ENCODE peak calls at places on chromosomes 5 and 9, in five cellular contexts. A, B, N, K and X are unnamed samples.

GRCh38 chr5:172110921-172111873 is 76.8 kb downstream of the STK10 start:
- DNase-seq in A (peak; percentile 59), B (peak; percentile 59), N (no peak), K (no peak), X (peak; percentile 37)

GRCh38 chr5:179765400-179765799 is 28.4 kb upstream of the LTC4S start:
- DNase-seq in A (peak; percentile 8), B (peak; percentile 75), N (no peak), K (peak; percentile 82), X (peak; percentile 87)

GRCh38 chr5:14665949-14666741 is 1.6 kb downstream of the OTULIN start:
- DNase-seq in A (peak; percentile 39), B (peak; percentile 47), N (no peak), K (no peak), X (no peak)

GRCh38 chr5:9596833-9597232 is 33.3 kb downstream of the TAS2R1 start:
- DNase-seq in A (peak; percentile 30), B (no peak), N (no peak), K (no peak), X (no peak)

GRCh38 chr9:38284768-38285080 is 107.8 kb upstream of the ALDH1B1 start:
- DNase-seq in A (peak; percentile 48), B (no peak), N (peak; percentile 61), K (no peak), X (no peak)

GRCh38 chr9:103203172-103203571 is 208.0 kb downstream of the CYLC2 start:
- DNase-seq in A (no peak), B (no peak), N (no peak), K (no peak), X (no peak)

GRCh38 chr9:133340256-133340655 is 4.3 kb upstream of the SURF6 start:
- DNase-seq in A (no peak), B (no peak), N (no peak), K (peak; percentile 20), X (no peak)

GRCh38 chr5:120164989-120165388 is 299.1 kb upstream of the PRR16 start:
- DNase-seq in A (no peak), B (no peak), N (no peak), K (no peak), X (no peak)

GRCh38 chr5:16411235-16411634 is 54.4 kb downstream of the ZNF622 start:
- DNase-seq in A (no peak), B (no peak), N (no peak), K (no peak), X (no peak)

GRCh38 chr9:97632406-97632991 is 669 bp downstream of the TSTD2 start:
- DNase-seq in A (no peak), B (peak; percentile 67), N (no peak), K (peak; percentile 84), X (peak; percentile 67)

GRCh38 chr9:23555849-23556248 is 270.2 kb downstream of the ELAVL2 start:
- DNase-seq in A (no peak), B (no peak), N (no peak), K (no peak), X (no peak)

GRCh38 chr5:148446591-148446990 is 62.8 kb downstream of the FBXO38 start:
- DNase-seq in A (no peak), B (no peak), N (no peak), K (no peak), X (no peak)

GRCh38 chr5:83077662-83078261 is 415 bp downstream of the XRCC4 start:
- DNase-seq in A (no peak), B (no peak), N (peak; percentile 67), K (no peak), X (no peak)

GRCh38 chr9:33731625-33732024 is 63.7 kb upstream of the PRSS3 start:
- DNase-seq in A (no peak), B (no peak), N (no peak), K (no peak), X (no peak)

GRCh38 chr5:103487822-103488493 is 74.6 kb downstream of the NUDT12 start:
- DNase-seq in A (no peak), B (no peak), N (no peak), K (no peak), X (no peak)

GRCh38 chr9:134696433-134696832 is 54.8 kb downstream of the COL5A1 start:
- DNase-seq in A (no peak), B (no peak), N (no peak), K (no peak), X (peak; percentile 11)
- H3K4me1 ChIP-seq in A (no peaks in the 10 kb centered on the region), B (peaks cover 10% of the 10 kb centered on the region), N (peaks cover 3% of the 10 kb centered on the region), K (no peaks in the 10 kb centered on the region), X (no peaks in the 10 kb centered on the region)

DNA sequence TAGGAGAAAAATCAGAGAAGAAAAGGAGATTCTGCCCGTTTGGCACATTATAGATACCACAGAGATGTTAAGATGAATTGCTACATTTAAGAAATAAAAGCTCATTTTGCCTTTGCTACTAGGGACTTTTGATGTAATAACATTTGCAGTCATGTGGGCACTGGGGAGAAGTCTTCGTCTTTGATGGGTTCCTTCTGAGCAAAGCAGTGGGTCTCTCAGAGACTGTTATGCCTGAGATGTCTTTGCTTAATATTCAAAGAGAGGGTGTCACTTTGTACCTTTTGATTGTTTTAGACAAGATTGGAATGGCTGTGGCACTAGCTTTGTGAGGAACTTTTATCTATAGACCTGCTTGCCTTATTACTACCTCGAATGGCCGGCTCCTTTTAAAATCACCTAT is 25.0 kb downstream of the SLC25A25 start:
- DNase-seq in A (no peak), B (no peak), N (no peak), K (no peak), X (no peak)
- H3K4me1 ChIP-seq in A (peaks cover 47% of the 10 kb centered on the region), B (peaks cover 60% of the 10 kb centered on the region), N (peaks cover 9% of the 10 kb centered on the region), K (peaks cover 5% of the 10 kb centered on the region), X (peaks cover 22% of the 10 kb centered on the region)

DNA sequence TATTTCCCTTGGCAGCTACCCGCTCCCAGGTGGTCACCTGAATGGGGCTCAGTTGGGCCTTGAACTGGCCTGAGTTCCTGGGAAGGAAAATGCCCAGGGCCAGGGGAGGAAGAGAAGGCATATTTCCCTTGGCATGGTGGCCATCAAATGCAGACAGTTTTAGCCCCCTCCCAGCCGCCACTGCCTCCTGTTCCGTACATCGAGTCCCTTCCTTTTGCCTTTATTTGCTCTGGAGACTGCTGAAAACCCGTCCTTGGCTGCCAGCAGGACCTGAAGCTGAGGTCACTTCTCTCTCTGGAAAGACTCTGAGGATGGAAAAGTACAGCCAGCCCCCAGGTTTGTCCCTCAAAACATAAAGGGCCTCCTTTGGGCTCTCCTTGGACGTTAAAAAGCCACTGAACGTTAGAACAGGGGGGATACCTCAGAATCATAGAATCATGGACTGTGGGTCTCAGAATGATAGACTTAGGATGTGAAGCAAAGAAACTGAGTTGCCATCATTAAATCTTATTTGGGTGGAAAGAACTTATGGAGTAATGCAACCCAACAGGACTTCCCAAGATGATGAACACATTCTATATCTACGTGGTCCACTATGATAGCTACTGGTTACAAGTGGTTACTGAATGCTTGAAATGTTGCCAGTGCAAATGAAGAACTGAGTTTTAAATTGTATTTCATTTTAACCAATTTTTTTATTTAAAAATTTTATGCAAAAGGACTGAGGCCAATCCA is 7.1 kb downstream of the SPARC start:
- DNase-seq in A (no peak), B (no peak), N (no peak), K (no peak), X (no peak)
- H3K4me1 ChIP-seq in A (peaks cover 84% of the 10 kb centered on the region), B (peaks cover 84% of the 10 kb centered on the region), N (peaks cover 3% of the 10 kb centered on the region), K (peaks cover 31% of the 10 kb centered on the region), X (peaks cover 33% of the 10 kb centered on the region)

DNA sequence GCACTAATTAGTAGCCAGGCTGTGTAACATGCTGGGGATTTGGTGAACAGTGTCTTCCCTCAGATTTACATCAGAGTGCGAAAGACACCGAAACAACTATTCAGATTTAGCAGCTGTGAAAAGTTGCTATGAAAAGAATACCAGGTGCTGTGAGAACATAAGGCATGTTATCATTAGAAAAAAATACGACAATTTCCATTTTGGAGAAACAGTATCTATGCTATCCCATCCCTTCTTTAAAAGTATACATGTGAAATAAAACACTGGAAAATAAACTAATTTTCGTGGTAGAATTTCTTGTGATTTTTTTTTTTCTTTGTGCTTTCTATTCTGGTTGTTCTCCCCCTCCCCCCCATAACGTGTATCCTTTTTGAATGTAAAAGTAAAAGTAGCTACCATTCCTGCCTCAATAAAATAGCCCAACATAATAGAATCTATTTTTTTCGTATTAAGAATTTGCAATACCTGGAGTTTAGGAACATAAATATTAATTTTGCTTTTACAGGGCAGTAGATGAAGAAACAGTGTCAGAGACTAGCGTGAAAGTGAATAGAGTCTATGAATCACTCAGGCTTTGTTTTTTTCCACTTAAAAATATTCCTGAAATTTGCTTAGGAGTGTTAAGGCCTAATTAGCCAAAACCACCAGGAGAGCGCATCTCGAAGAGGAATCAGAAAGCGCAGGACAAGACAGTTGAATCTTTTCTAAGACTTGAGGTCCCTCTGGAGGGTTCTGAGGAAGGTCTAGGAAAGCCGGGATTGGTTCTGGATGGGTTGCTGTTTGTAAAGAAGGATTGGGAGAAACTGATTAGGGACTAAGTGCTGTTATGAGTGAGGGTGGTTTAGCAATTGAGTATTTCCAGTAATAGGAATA is 813 bp upstream of the SLU7 start:
- DNase-seq in A (no peak), B (no peak), N (no peak), K (no peak), X (no peak)
- H3K4me1 ChIP-seq in A (peaks cover 10% of the 10 kb centered on the region), B (peaks cover 30% of the 10 kb centered on the region), N (peaks cover 2% of the 10 kb centered on the region), K (no peaks in the 10 kb centered on the region), X (peaks cover 10% of the 10 kb centered on the region)

DNA sequence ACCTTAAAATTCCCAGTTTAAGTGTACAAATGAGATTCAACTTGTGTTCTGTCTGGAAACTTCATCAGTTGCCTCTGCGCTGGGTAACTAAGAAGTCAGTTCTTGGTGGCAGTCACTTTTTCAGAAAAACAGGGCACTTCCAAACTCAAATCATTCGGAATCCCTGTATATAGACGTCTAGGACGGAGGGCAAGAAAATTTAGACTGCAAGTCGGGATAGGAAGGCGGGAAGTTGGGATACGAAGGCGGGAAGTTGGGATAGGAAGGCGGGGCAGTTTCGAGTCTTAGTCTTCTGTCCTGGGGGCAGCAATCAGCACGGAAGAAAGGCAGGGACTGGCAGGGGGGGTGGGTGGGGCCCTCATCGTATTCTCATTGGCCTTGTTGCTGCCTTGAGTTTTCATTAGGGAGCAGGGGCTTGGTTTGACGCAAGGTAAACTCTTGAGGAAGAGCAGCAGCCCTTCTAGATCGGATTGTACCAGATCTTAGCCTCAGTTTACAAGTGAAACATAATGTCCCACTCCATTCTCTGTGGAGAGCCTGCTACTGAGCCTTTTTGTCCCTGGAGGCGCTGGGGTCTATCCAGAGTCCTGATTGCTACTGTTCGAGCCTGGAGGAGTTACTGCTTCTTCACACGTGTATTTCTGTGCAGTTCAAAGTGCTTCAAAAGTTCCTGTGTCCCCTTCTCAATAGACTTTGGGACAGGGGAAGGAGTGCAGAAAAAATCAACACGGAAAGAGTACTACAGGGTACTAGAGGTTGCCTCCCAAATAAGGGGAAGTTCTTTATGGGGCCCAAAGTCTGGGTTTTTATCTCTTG is 2.7 kb upstream of the PURA start:
- DNase-seq in A (no peak), B (no peak), N (peak; percentile 51), K (no peak), X (no peak)
- H3K4me1 ChIP-seq in A (peaks cover 14% of the 10 kb centered on the region), B (peaks cover 72% of the 10 kb centered on the region), N (peaks cover 8% of the 10 kb centered on the region), K (no peaks in the 10 kb centered on the region), X (peaks cover 5% of the 10 kb centered on the region)

GRCh38 chr5:138649775-138650174 is 74.6 kb upstream of the HSPA9 start:
- DNase-seq in A (no peak), B (no peak), N (no peak), K (no peak), X (no peak)
- H3K4me1 ChIP-seq in A (no peaks in the 10 kb centered on the region), B (peaks cover 22% of the 10 kb centered on the region), N (peaks cover 9% of the 10 kb centered on the region), K (no peaks in the 10 kb centered on the region), X (peaks cover 7% of the 10 kb centered on the region)

GRCh38 chr5:150578781-150579461 is 61.5 kb upstream of the SYNPO start:
- DNase-seq in A (no peak), B (no peak), N (no peak), K (no peak), X (peak; percentile 8)

GRCh38 chr5:150582281-150582791 is 58.1 kb upstream of the SYNPO start:
- DNase-seq in A (peak; percentile 86), B (peak; percentile 81), N (no peak), K (no peak), X (peak; percentile 60)

GRCh38 chr5:150579462-150580400 is 60.7 kb upstream of the SYNPO start:
- DNase-seq in A (no peak), B (no peak), N (no peak), K (no peak), X (peak; percentile 5)

GRCh38 chr5:150583541-150584225 is 56.8 kb upstream of the SYNPO start:
- DNase-seq in A (peak; percentile 45), B (no peak), N (no peak), K (no peak), X (no peak)

GRCh38 chr5:150580917-150581316 is 59.5 kb upstream of the SYNPO start:
- DNase-seq in A (no peak), B (no peak), N (no peak), K (no peak), X (peak; percentile 24)
- H3K4me1 ChIP-seq in A (no peaks in the 10 kb centered on the region), B (peaks cover 16% of the 10 kb centered on the region), N (no peaks in the 10 kb centered on the region), K (no peaks in the 10 kb centered on the region), X (no peaks in the 10 kb centered on the region)